ENCODE peak calls at places on chromosome 3, in four cellular contexts. I is naive thymus-derived CD4-positive, alpha-beta T cell; T is GM23338; E is right cardiac atrium. C is an unnamed sample.

GRCh38 chr3:38039101-38039898 is at the start of gene DLEC1:
- DNase-seq in E (peak; percentile 88), T (peak; percentile 95), I (peak; percentile 84), C (peak; percentile 70)

GRCh38 chr3:83023050-83023449 is 1261.6 kb upstream of the GBE1 start:
- DNase-seq in I (no peak), T (no peak), E (no peak), C (no peak)

GRCh38 chr3:126147147-126147931 is 33.0 kb downstream of the ALDH1L1 start:
- DNase-seq in I (no peak), T (no peak), E (no peak), C (peak; percentile 3)

GRCh38 chr3:128352326-128352725 is 114.4 kb downstream of the DNAJB8 start:
- DNase-seq in I (no peak), E (no peak), T (no peak), C (no peak)

GRCh38 chr3:190706582-190706981 is 155.9 kb downstream of the GMNC start:
- DNase-seq in T (no peak), E (no peak), I (no peak), C (no peak)

GRCh38 chr3:1079641-1080040 is 13.2 kb upstream of the CNTN6 start:
- DNase-seq in E (no peak), T (no peak), I (no peak), C (no peak)

GRCh38 chr3:27536451-27536850 is 52.3 kb upstream of the SLC4A7 start:
- DNase-seq in I (no peak), T (no peak), E (no peak), C (no peak)

GRCh38 chr3:98779936-98780335 is 16.8 kb downstream of the ST3GAL6 start:
- DNase-seq in T (no peak), I (no peak), E (no peak), C (no peak)

GRCh38 chr3:142028174-142028833 is 121.0 kb downstream of the TFDP2 start:
- DNase-seq in E (no peak), T (peak; percentile 95), I (peak; percentile 72), C (peak; percentile 58)

GRCh38 chr3:44104668-44105321 is 136.9 kb upstream of the TOPAZ1 start:
- DNase-seq in I (no peak), T (no peak), E (no peak), C (no peak)

GRCh38 chr3:35638640-35639250 is 580 bp upstream of the ARPP21 start:
- DNase-seq in E (peak; percentile 21), I (no peak), T (peak; percentile 3), C (no peak)

GRCh38 chr3:126781889-126782491 is 78.0 kb downstream of the CHCHD6 start:
- DNase-seq in E (no peak), I (no peak), T (no peak), C (peak; percentile 18)

GRCh38 chr3:18335202-18335601 is 89.9 kb downstream of the SATB1 start:
- DNase-seq in E (no peak), T (no peak), I (no peak), C (no peak)

DNA sequence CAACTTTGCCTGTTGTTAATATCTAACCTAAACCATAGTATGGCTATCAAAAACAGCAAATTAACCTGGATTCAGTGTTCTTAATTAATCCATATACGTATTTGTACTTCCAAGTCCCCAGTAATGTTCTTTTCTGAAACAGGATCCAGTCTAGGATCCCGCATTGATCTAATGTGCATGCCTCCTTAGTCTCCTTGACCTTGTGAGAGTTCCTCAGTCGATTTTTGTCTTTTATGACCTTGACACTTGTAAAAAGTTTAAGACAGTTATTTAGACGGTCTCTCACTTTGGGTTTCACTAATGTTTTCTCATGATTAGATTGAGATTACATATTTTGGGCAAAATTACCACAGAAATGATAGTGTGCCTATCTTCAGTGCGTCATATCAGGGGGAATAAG is 69.4 kb downstream of the TGFBR2 start:
- DNase-seq in E (no peak), I (no peak), T (no peak), C (no peak)
- H3K27ac ChIP-seq in E (no peak overlapping the region), I (peak overlapping the region; percentile 23), T (no peak overlapping the region), C (no peak overlapping the region)

GRCh38 chr3:62151591-62151990 is 221.8 kb downstream of the FEZF2 start:
- DNase-seq in E (no peak), T (no peak), I (no peak), C (no peak)

GRCh38 chr3:62145086-62145757 is 228.1 kb downstream of the FEZF2 start:
- DNase-seq in I (no peak), E (no peak), T (no peak), C (no peak)

GRCh38 chr3:62149962-62150361 is 223.4 kb downstream of the FEZF2 start:
- DNase-seq in I (no peak), E (no peak), T (no peak), C (no peak)

GRCh38 chr3:62153231-62153630 is 220.1 kb downstream of the FEZF2 start:
- DNase-seq in E (no peak), I (no peak), T (no peak), C (no peak)

GRCh38 chr3:62149539-62149938 is 223.8 kb downstream of the FEZF2 start:
- DNase-seq in T (no peak), I (no peak), E (no peak), C (no peak)
- H3K4me3 ChIP-seq in T (no peak overlapping the region), I (no peak overlapping the region), E (no peak overlapping the region), C (no peak overlapping the region)

DNA sequence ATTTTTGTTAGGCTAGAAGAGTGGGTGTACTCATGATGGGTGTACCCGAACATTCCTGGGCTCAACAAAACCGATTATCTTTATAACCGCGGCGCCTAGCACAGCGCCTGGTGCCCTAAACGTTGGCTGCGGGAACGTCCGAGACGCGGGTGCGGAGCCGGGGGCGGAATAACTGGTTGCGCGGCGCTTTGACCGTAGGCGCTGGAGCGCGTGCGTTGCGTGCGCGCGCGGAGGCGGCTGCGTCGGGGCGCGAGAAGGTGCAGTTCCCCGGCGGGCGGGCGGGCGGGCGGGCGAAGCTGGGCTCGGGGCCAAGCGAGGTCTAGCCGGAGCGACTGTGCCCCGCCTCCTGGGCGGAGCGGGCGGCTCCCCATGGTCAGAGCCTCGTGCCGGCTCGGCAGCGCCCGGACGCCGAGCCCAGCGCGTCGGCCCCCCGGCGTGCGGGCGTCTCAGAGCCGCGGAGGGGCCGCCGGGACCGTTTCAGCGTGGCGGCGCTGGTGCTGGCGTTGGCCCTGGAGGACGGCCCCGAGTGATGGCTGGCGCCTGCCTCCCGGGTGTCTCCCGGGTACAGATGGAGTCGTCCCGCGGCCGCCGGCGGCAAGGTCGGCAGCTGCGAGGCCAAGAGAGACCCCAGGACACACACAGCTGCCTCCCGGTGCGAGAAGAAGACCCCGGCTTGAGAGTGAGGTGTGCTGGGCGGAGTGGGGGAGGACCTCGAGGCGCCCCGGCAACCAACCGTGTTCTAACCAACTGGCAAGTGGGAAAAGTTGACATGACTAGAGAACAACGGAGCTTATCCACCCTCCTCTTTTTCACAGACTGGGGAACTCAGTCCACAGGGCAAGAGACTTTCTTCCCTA is at the start of gene PLAAT1:
- DNase-seq in E (peak; percentile 89), I (no peak), T (peak; percentile 81), C (peak; percentile 79)
- H3K27ac ChIP-seq in E (peak within 1 kb of the TSS; percentile 96), I (no peak within 1 kb of the TSS), T (no peak within 1 kb of the TSS), C (peak within 1 kb of the TSS; percentile 62)

GRCh38 chr3:12316253-12316652 is 27.4 kb downstream of the PPARG start:
- DNase-seq in I (no peak), E (no peak), T (no peak), C (no peak)
- H3K4me3 ChIP-seq in I (no peak overlapping the region), E (no peak overlapping the region), T (no peak overlapping the region), C (no peak overlapping the region)

DNA sequence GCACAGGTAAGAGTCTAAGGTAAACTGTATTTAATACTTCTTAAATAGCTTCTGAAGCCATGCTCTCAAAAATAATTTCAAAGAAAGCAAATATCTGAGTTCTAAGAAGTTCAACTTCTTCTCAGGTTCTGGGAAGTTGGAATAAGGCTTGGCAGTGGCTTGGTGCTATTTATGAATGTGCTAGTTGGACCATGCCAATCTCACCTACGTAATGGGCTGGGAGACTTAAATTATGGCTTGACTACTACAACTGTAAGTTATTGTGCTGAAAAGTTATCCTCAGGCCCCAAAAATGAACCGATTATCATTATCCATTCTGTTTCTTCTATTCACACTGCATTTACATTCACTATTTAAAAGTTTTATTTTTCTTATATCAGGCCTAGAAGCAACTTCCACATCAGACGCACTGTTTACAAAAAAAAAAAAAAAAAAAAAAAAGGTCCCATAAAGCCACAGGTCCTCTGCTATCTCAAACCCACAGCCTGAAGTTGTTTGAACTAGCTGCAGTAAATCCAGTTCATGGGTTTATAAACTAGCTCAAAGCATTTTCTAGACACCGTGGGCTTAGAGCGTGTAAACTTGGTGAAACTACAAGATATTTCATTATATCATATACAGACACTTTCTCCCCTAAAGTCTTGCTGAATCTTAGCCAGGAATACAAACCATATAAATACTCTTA is 3.4 kb downstream of the LRIG1 start:
- DNase-seq in I (no peak), E (no peak), T (no peak), C (no peak)
- H3K27ac ChIP-seq in I (no peak overlapping the region), E (no peak overlapping the region), T (peak overlapping the region; percentile 90), C (peak overlapping the region; percentile 1)

GRCh38 chr3:148319161-148319915 is 378.4 kb upstream of the AGTR1 start:
- DNase-seq in T (no peak), E (no peak), I (no peak), C (no peak)

GRCh38 chr3:148318240-148318639 is 379.5 kb upstream of the AGTR1 start:
- DNase-seq in I (no peak), E (no peak), T (no peak), C (no peak)

GRCh38 chr3:148315756-148316155 is 381.9 kb upstream of the AGTR1 start:
- DNase-seq in I (no peak), T (no peak), E (no peak), C (no peak)

DNA sequence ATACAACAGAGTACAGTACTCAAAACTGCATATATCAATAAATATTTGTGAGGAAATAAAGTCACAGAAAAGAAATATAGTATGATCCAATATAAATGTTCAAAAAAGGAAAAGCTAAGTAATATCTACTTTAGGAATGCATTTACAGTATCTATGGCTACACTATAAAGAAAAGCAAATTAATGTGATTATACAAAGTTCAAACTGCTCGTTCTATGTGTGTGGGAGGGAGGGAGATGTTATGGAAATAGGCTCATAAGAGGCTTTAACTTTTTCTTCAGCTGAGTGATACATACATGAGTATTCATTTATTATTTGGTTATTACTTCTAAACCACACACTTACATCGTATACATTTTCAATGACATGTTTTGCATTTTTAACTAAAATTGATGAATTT is 377.7 kb upstream of the AGTR1 start:
- DNase-seq in I (no peak), T (no peak), E (no peak), C (no peak)
- H3K4me3 ChIP-seq in I (no peak overlapping the region), T (no peak overlapping the region), E (no peak overlapping the region), C (no peak overlapping the region)

GRCh38 chr3:14359348-14359747 is 43.1 kb upstream of the SLC6A6 start:
- DNase-seq in T (no peak), E (no peak), I (no peak), C (no peak)
- H3K27ac ChIP-seq in T (no peak overlapping the region), E (no peak overlapping the region), I (no peak overlapping the region), C (no peak overlapping the region)

GRCh38 chr3:114863848-114864247 is 283.2 kb downstream of the ZBTB20 start:
- DNase-seq in T (no peak), E (no peak), I (no peak), C (no peak)
- H3K4me3 ChIP-seq in T (no peak overlapping the region), E (peak overlapping the region; percentile 64), I (peak overlapping the region; percentile 1), C (peak overlapping the region; percentile 37)

C was measured in heart right ventricle.